ENCODE peak calls at places on chromosomes 5 and 9, in six cellular contexts. O is IMR-90, C is mesenchymal stem cell, U is mesendoderm, V is H1, W is H9. N is an unnamed sample.

GRCh38 chr5:1477341-1477740 is 32.1 kb upstream of the SLC6A3 start:
- DNase-seq in V (no peak), W (no peak), O (peak; percentile 15), U (no peak), C (no peak), N (no peak)

GRCh38 chr9:107465467-107466451 is 23.8 kb downstream of the KLF4 start:
- DNase-seq in C (peak; percentile 71), U (peak; percentile 51), O (peak; percentile 33), W (peak; percentile 74), V (peak; percentile 80), N (peak; percentile 51)

GRCh38 chr9:21994526-21994995 is at the start of gene CDKN2B-AS1:
- DNase-seq in C (peak; percentile 89), U (peak; percentile 59), W (peak; percentile 62), V (peak; percentile 74), O (peak; percentile 76), N (no peak)

GRCh38 chr5:126471247-126471646 is 48.0 kb downstream of the GRAMD2B start:
- DNase-seq in W (no peak), O (no peak), C (no peak), V (no peak), U (no peak), N (no peak)

GRCh38 chr9:17795708-17796107 is 216.8 kb downstream of the SH3GL2 start:
- DNase-seq in C (peak; percentile 1), U (no peak), W (no peak), O (no peak), V (no peak), N (no peak)

GRCh38 chr9:93357649-93358048 is 93.8 kb upstream of the FAM120A start:
- DNase-seq in V (no peak), C (no peak), O (no peak), W (no peak), U (no peak), N (no peak)

GRCh38 chr5:60540855-60541805 is 158.8 kb downstream of the DEPDC1B start:
- DNase-seq in C (peak; percentile 86), V (no peak), W (no peak), O (peak; percentile 53), U (peak; percentile 58), N (no peak)

GRCh38 chr5:15521349-15521937 is 21.5 kb downstream of the FBXL7 start:
- DNase-seq in V (no peak), U (no peak), C (peak; percentile 48), O (peak; percentile 47), W (no peak), N (no peak)

GRCh38 chr9:23379842-23380241 is 446.2 kb downstream of the ELAVL2 start:
- DNase-seq in O (no peak), C (no peak), V (no peak), W (no peak), U (no peak), N (no peak)

GRCh38 chr9:136470792-136471469 is 11.9 kb downstream of the SEC16A start:
- DNase-seq in U (no peak), O (no peak), W (no peak), C (no peak), V (no peak), N (no peak)

GRCh38 chr5:78659714-78660113 is 11.1 kb upstream of the LHFPL2 start:
- DNase-seq in V (no peak), C (no peak), W (no peak), O (peak; percentile 91), U (no peak), N (no peak)

GRCh38 chr5:55860268-55860667 is 9.1 kb downstream of the IL31RA start:
- DNase-seq in C (no peak), V (no peak), O (no peak), W (no peak), U (no peak), N (no peak)

GRCh38 chr5:162641142-162641813 is 573.7 kb downstream of the GABRG2 start:
- DNase-seq in V (no peak), W (no peak), O (no peak), C (no peak), U (peak; percentile 10), N (no peak)

GRCh38 chr9:93304574-93305496 is 120.9 kb downstream of the WNK2 start:
- DNase-seq in O (peak; percentile 41), W (peak; percentile 83), V (peak; percentile 77), U (peak; percentile 82), C (peak; percentile 47), N (peak; percentile 50)

GRCh38 chr5:129622531-129622930 is 125.4 kb upstream of the MINAR2 start:
- DNase-seq in U (no peak), C (no peak), W (no peak), O (no peak), V (no peak), N (no peak)

GRCh38 chr9:2560175-2560574 is 61.4 kb upstream of the VLDLR start:
- DNase-seq in O (no peak), C (no peak), V (no peak), W (no peak), U (no peak), N (no peak)

GRCh38 chr9:123568691-123569342 is 212.8 kb downstream of the CRB2 start:
- DNase-seq in U (no peak), C (no peak), W (no peak), O (peak; percentile 50), V (no peak), N (no peak)

GRCh38 chr5:135697959-135698345 is 119.2 kb upstream of the CXCL14 start:
- DNase-seq in U (no peak), V (no peak), C (no peak), W (peak; percentile 10), O (no peak), N (no peak)

GRCh38 chr9:122360891-122361290 is 9.9 kb upstream of the PTGS1 start:
- DNase-seq in U (no peak), C (no peak), W (no peak), V (no peak), O (peak; percentile 70), N (no peak)

GRCh38 chr5:150556859-150557506 is 49.1 kb downstream of the NDST1 start:
- DNase-seq in O (no peak), U (no peak), V (no peak), C (no peak), W (no peak), N (no peak)

GRCh38 chr9:13719981-13720380 is 440.5 kb upstream of the MPDZ start:
- DNase-seq in W (no peak), O (peak; percentile 84), V (no peak), C (peak; percentile 38), U (no peak), N (no peak)

GRCh38 chr5:142639455-142639854 is 46.4 kb downstream of the FGF1 start:
- DNase-seq in W (no peak), U (no peak), V (no peak), C (no peak), O (no peak), N (no peak)

GRCh38 chr5:53399921-53400697 is 80.3 kb upstream of the FST start:
- DNase-seq in V (no peak), U (no peak), C (peak; percentile 29), O (no peak), W (no peak), N (no peak)

GRCh38 chr9:91903126-91903911 is 46.7 kb downstream of the ROR2 start:
- DNase-seq in C (no peak), W (no peak), U (no peak), O (no peak), V (no peak), N (no peak)

GRCh38 chr9:126171641-126172040 is 155.0 kb upstream of the MVB12B start:
- DNase-seq in V (no peak), W (no peak), U (no peak), C (no peak), O (no peak), N (no peak)

GRCh38 chr5:98524796-98525195 is 248.7 kb upstream of the RGMB start:
- DNase-seq in O (no peak), C (no peak), W (no peak), V (no peak), U (no peak), N (no peak)

DNA sequence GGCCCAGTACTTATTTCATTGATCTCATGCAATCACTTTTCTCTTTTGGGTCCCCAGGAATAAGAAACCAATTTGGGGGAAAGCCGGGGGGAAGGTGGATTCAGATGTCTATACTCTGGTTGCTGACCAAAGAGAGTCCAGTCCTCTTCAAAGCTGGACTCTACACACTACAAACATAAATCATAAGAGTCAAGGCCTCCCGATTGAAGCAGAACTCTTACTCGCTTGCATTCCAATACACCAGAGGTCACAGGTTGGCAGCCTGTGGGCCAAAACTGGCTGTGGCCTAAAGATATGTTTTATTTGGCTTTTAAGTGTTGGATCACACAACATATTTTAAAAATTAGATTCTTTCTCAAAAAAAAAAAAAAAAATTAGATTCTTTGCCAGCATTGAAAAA is 311.4 kb upstream of the MSX2 start:
- DNase-seq in O (no peak), U (no peak), V (no peak), W (no peak), C (no peak), N (no peak)
- H2BK120ac ChIP-seq in O (no peak overlapping the region), U (peak overlapping the region; percentile 19), V (no peak overlapping the region), W (no peak overlapping the region), C (no peak overlapping the region), N (no peak overlapping the region)

DNA sequence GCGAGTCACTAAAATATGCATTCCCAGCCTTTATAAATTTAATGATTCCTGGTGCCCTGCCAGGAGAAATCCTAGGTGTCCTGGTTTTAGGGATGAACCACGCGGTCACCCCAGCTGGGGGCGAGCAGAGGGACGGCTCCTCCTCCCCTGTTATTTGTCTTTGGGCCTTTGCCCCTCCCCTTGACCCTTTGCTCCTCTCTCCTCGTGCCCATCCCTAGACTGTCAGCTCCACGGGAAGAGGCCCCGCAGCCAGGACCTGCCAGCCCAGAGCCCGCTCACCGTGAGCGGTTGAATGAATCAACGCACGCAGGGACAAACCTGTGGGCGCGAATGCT is 140.7 kb upstream of the COL5A1 start:
- DNase-seq in W (no peak), O (no peak), C (no peak), V (no peak), U (peak; percentile 6), N (no peak)
- H2AK5ac ChIP-seq in W (no peak overlapping the region), O (no peak overlapping the region), C (peak overlapping the region; percentile 78), V (no peak overlapping the region), U (no peak overlapping the region), N (peak overlapping the region; percentile 75)

DNA sequence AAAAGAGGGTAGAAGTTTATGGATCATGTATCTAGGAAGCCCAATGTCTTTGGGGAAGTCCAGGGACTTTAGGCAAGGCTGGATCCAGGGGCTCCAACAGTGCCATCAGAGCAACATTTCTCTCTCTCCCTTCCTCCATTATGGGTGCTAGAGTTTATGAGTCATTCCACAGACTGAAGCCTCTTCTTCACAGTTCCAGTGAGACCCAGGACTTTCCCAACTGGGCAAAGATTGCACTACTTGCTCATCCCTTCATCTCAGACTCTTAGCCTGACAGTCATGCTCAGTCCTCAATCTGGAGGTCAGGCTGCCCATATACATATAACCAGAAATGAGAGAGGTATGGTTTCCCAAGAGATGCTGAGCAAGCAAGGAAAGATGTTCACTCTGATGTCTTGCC is 110.7 kb downstream of the FEM1C start:
- DNase-seq in U (no peak), C (peak; percentile 46), O (peak; percentile 15), V (no peak), W (no peak), N (no peak)
- H2BK15ac ChIP-seq in U (no peak overlapping the region), C (no peak overlapping the region), O (no peak overlapping the region), V (no peak overlapping the region), W (no peak overlapping the region), N (no peak overlapping the region)

DNA sequence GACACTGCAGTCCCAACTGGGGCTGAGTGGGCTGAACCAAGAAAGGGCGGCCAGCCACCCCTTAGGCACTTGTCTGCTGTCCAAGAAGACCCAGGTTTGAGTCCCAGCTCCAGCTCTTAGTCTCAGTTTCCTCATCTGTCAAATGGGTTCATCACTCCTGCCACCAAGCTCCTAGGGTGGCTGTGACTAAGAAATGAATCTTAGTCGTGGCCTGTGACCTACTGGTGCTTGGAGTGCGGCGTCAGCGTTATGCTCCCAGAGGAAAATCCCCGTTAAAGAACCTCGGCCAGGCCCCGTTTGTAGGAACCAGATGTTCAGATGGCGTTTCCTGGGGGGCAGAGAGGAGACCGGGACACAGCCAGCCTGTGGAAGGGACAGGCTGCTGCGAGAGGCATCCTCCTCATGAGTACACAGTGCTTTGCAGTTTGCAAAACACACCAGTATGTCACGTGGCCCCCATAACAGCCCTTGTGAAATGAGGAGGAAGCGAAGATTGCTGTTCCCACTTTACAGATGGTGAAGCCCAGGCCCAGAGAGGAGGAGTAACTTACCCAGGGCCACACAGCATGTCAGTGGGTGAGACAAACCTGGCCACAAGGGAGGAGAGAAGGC is 3.3 kb downstream of the FIBCD1 start:
- DNase-seq in O (peak; percentile 61), V (no peak), U (no peak), C (peak; percentile 29), W (no peak), N (no peak)
- H2BK120ac ChIP-seq in O (peak overlapping the region; percentile 89), V (no peak overlapping the region), U (no peak overlapping the region), C (no peak overlapping the region), W (no peak overlapping the region), N (no peak overlapping the region)

N was measured in neuronal stem cell.